ENCODE peak calls at places on chromosomes 6 and 20, in ten cellular contexts. G, A, C, Y, L, M, T, P, I and W are unnamed samples.

GRCh38 chr6:148905111-148905870 is 158.5 kb downstream of the UST start:
- DNase-seq in G (no peak), A (no peak), C (no peak), Y (no peak), L (no peak), M (no peak), T (no peak), P (no peak), I (no peak), W (no peak)

GRCh38 chr6:81933648-81934047 is 181.2 kb upstream of the TENT5A start:
- DNase-seq in G (no peak), A (no peak), C (peak; percentile 58), Y (no peak), L (no peak), M (no peak), T (no peak), P (no peak), I (no peak), W (no peak)

GRCh38 chr6:38871745-38872568 is 156.8 kb downstream of the DNAH8 start:
- DNase-seq in G (peak; percentile 1), A (peak; percentile 73), C (peak; percentile 36), Y (no peak), L (peak; percentile 72), M (peak; percentile 80), T (no peak), P (peak; percentile 59), I (no peak), W (peak; percentile 63)

GRCh38 chr6:7201732-7202541 is 94.2 kb downstream of the RREB1 start:
- DNase-seq in G (no peak), A (no peak), C (no peak), Y (peak; percentile 65), L (no peak), M (no peak), T (peak; percentile 52), P (no peak), I (no peak), W (no peak)

GRCh38 chr6:120935007-120935406 is 399.3 kb downstream of the TBC1D32 start:
- DNase-seq in G (no peak), A (no peak), C (no peak), Y (no peak), L (no peak), M (no peak), T (no peak), P (no peak), I (no peak), W (no peak)

GRCh38 chr6:125511809-125512341 is 210.1 kb upstream of the HDDC2 start:
- DNase-seq in G (no peak), A (no peak), C (no peak), Y (no peak), L (no peak), M (no peak), T (no peak), P (no peak), I (no peak), W (no peak)

GRCh38 chr6:108675226-108676160 is 114.8 kb downstream of the FOXO3 start:
- DNase-seq in G (no peak), A (no peak), C (no peak), Y (no peak), L (no peak), M (no peak), T (no peak), P (no peak), I (no peak), W (no peak)

GRCh38 chr20:32282461-32282860 is 5.0 kb downstream of the KIF3B start:
- DNase-seq in G (no peak), A (no peak), C (no peak), Y (no peak), L (no peak), M (no peak), T (peak; percentile 57), P (no peak), I (no peak), W (no peak)

GRCh38 chr6:68657374-68657773 is 22.3 kb downstream of the ADGRB3 start:
- DNase-seq in G (no peak), A (no peak), C (no peak), Y (no peak), L (no peak), M (no peak), T (no peak), P (no peak), I (no peak), W (no peak)

GRCh38 chr6:78810146-78810545 is 57.2 kb upstream of the IRAK1BP1 start:
- DNase-seq in G (peak; percentile 4), A (peak; percentile 28), C (peak; percentile 50), Y (no peak), L (peak; percentile 59), M (peak; percentile 49), T (no peak), P (peak; percentile 28), I (no peak), W (no peak)

GRCh38 chr6:146856296-146856695 is 257.5 kb downstream of the ADGB start:
- DNase-seq in G (no peak), A (no peak), C (no peak), Y (no peak), L (no peak), M (no peak), T (no peak), P (no peak), I (no peak), W (no peak)

GRCh38 chr20:36116813-36117441 is 37.6 kb upstream of the EPB41L1 start:
- DNase-seq in G (peak; percentile 49), A (no peak), C (peak; percentile 89), Y (no peak), L (no peak), M (no peak), T (no peak), P (no peak), I (no peak), W (no peak)

GRCh38 chr6:166670013-166670412 is 43.0 kb upstream of the RPS6KA2 start:
- DNase-seq in G (no peak), A (no peak), C (no peak), Y (no peak), L (no peak), M (no peak), T (no peak), P (no peak), I (no peak), W (no peak)

GRCh38 chr6:124073820-124074587 is 270.3 kb downstream of the NKAIN2 start:
- DNase-seq in G (no peak), A (no peak), C (no peak), Y (no peak), L (no peak), M (no peak), T (no peak), P (no peak), I (no peak), W (no peak)
- TF ChIP-seq CTCF in G (no peak), A (no peak), C (no peak), Y (no peak), L (no peak), M (no peak), T (no peak), P (no peak), I (no peak), W (no peak)

GRCh38 chr6:46381579-46381978 is 109.7 kb downstream of the RCAN2 start:
- DNase-seq in G (no peak), A (no peak), C (no peak), Y (no peak), L (no peak), M (no peak), T (no peak), P (no peak), I (no peak), W (no peak)
- TF ChIP-seq CTCF in G (no peak), A (no peak), C (no peak), Y (no peak), L (no peak), M (no peak), T (no peak), P (no peak), I (no peak), W (no peak)

GRCh38 chr20:50713677-50714101 is 17.7 kb upstream of the PARD6B start:
- DNase-seq in G (no peak), A (no peak), C (peak; percentile 61), Y (no peak), L (peak; percentile 76), M (peak; percentile 33), T (no peak), P (no peak), I (peak; percentile 51), W (no peak)
- TF ChIP-seq CTCF in G (peak; percentile 73), A (no peak), C (peak; percentile 59), Y (no peak), L (peak; percentile 63), M (peak; percentile 35), T (peak; percentile 61), P (no peak), I (no peak), W (no peak)

DNA sequence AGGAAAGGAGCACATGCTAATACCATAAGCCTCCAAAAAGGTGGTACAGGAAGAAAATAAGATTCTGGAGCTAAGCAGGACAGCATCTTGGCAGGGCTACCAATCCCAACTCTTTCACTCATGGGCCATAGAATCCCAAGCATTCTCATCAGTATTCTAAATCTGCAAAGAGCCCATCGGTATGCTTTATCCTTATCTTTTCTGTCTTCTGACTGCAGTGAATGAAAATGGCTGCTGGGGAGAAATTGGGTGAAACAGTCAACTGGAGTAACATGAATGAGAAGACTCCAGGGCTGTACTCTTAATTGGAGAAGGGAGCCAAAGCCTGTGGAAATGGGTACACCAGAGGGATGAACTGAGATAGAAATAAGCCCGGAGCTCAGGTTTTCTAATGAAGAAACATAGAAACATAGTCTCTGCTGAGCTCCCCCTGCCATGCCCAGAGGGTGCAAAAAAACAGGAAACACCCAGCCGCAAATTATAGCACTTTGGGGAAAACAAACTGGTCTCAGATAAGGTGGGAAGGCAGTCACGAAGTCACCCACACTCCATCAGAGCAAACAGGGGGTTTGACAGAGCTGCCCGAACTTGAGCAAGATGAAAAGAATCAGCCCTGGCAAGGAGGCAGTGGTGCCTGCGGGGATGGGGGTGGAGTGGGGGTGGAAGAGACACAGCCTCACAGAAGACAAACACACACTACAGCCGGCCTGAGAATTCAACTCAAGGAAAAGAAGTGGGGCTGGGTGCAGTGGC is 35.4 kb upstream of the E2F3 start:
- DNase-seq in G (no peak), A (no peak), C (no peak), Y (no peak), L (no peak), M (no peak), T (no peak), P (no peak), I (no peak), W (peak; percentile 18)
- TF ChIP-seq CTCF in G (no peak), A (no peak), C (no peak), Y (no peak), L (no peak), M (no peak), T (no peak), P (no peak), I (no peak), W (no peak)